ENCODE peak calls at places on chromosomes 13 and 19, in seven cellular contexts. One of them, this sample, is unnamed.

GRCh38 chr19:32817252-32817912 is 52.2 kb downstream of the SLC7A9 start:
- DNase-seq in iPS DF 19.7: no peak
- DNase-seq in activated T-cell treated with anti-CD3 and anti-CD28 coated beads for 1 hour: no peak
- DNase-seq in cardiac muscle cell: no peak
- DNase-seq in neural crest cell: no peak
- DNase-seq in globus pallidus: no peak
- DNase-seq in NCI-H82: no peak
- DNase-seq in this sample: no peak

GRCh38 chr13:42561752-42562467 is 12.0 kb upstream of the TNFSF11 start:
- DNase-seq in iPS DF 19.7: no peak
- DNase-seq in activated T-cell treated with anti-CD3 and anti-CD28 coated beads for 1 hour: no peak
- DNase-seq in cardiac muscle cell: no peak
- DNase-seq in neural crest cell: no peak
- DNase-seq in globus pallidus: no peak
- DNase-seq in NCI-H82: no peak
- DNase-seq in this sample: no peak

GRCh38 chr19:3146677-3147100 is 10.9 kb downstream of the GNA15 start:
- DNase-seq in iPS DF 19.7: no peak
- DNase-seq in activated T-cell treated with anti-CD3 and anti-CD28 coated beads for 1 hour: peak
- DNase-seq in cardiac muscle cell: no peak
- DNase-seq in neural crest cell: peak
- DNase-seq in globus pallidus: no peak
- DNase-seq in NCI-H82: peak
- DNase-seq in this sample: no peak

GRCh38 chr19:41871573-41872383 is 5.3 kb upstream of the CD79A start:
- DNase-seq in iPS DF 19.7: no peak
- DNase-seq in activated T-cell treated with anti-CD3 and anti-CD28 coated beads for 1 hour: no peak
- DNase-seq in cardiac muscle cell: no peak
- DNase-seq in neural crest cell: no peak
- DNase-seq in globus pallidus: no peak
- DNase-seq in NCI-H82: peak
- DNase-seq in this sample: no peak

GRCh38 chr13:111267205-111267604 is 53.2 kb upstream of the TEX29 start:
- DNase-seq in iPS DF 19.7: no peak
- DNase-seq in activated T-cell treated with anti-CD3 and anti-CD28 coated beads for 1 hour: no peak
- DNase-seq in cardiac muscle cell: no peak
- DNase-seq in neural crest cell: no peak
- DNase-seq in globus pallidus: no peak
- DNase-seq in NCI-H82: no peak
- DNase-seq in this sample: no peak

GRCh38 chr19:33246729-33247440 is 21.2 kb upstream of the SLC7A10 start:
- DNase-seq in iPS DF 19.7: no peak
- DNase-seq in activated T-cell treated with anti-CD3 and anti-CD28 coated beads for 1 hour: no peak
- DNase-seq in cardiac muscle cell: no peak
- DNase-seq in neural crest cell: no peak
- DNase-seq in globus pallidus: no peak
- DNase-seq in NCI-H82: no peak
- DNase-seq in this sample: no peak

GRCh38 chr19:16160943-16161560 is 12.3 kb downstream of the CIB3 start:
- DNase-seq in iPS DF 19.7: no peak
- DNase-seq in activated T-cell treated with anti-CD3 and anti-CD28 coated beads for 1 hour: no peak
- DNase-seq in cardiac muscle cell: no peak
- DNase-seq in neural crest cell: no peak
- DNase-seq in globus pallidus: no peak
- DNase-seq in NCI-H82: no peak
- DNase-seq in this sample: peak

GRCh38 chr19:48489608-48490216 is 20.5 kb downstream of the CYTH2 start:
- DNase-seq in iPS DF 19.7: no peak
- DNase-seq in activated T-cell treated with anti-CD3 and anti-CD28 coated beads for 1 hour: peak
- DNase-seq in cardiac muscle cell: peak
- DNase-seq in neural crest cell: peak
- DNase-seq in globus pallidus: no peak
- DNase-seq in NCI-H82: peak
- DNase-seq in this sample: peak

GRCh38 chr13:70923863-70924752 is 815.9 kb upstream of the KLHL1 start:
- DNase-seq in iPS DF 19.7: no peak
- DNase-seq in activated T-cell treated with anti-CD3 and anti-CD28 coated beads for 1 hour: no peak
- DNase-seq in cardiac muscle cell: no peak
- DNase-seq in neural crest cell: no peak
- DNase-seq in globus pallidus: no peak
- DNase-seq in NCI-H82: no peak
- DNase-seq in this sample: no peak

GRCh38 chr19:7559102-7559501 is 23.6 kb downstream of the PNPLA6 start:
- DNase-seq in iPS DF 19.7: no peak
- DNase-seq in activated T-cell treated with anti-CD3 and anti-CD28 coated beads for 1 hour: no peak
- DNase-seq in cardiac muscle cell: no peak
- DNase-seq in neural crest cell: no peak
- DNase-seq in globus pallidus: no peak
- DNase-seq in NCI-H82: no peak
- DNase-seq in this sample: no peak

GRCh38 chr13:45490068-45490467 is 25.3 kb downstream of the COG3 start:
- DNase-seq in iPS DF 19.7: no peak
- DNase-seq in activated T-cell treated with anti-CD3 and anti-CD28 coated beads for 1 hour: no peak
- DNase-seq in cardiac muscle cell: peak
- DNase-seq in neural crest cell: no peak
- DNase-seq in globus pallidus: no peak
- DNase-seq in NCI-H82: peak
- DNase-seq in this sample: no peak

GRCh38 chr13:114099191-114099590 is 33.2 kb downstream of the RASA3 start:
- DNase-seq in iPS DF 19.7: no peak
- DNase-seq in activated T-cell treated with anti-CD3 and anti-CD28 coated beads for 1 hour: no peak
- DNase-seq in cardiac muscle cell: peak
- DNase-seq in neural crest cell: no peak
- DNase-seq in globus pallidus: peak
- DNase-seq in NCI-H82: peak
- DNase-seq in this sample: peak

GRCh38 chr19:19445911-19446361 is 40.5 kb downstream of the GATAD2A start:
- DNase-seq in iPS DF 19.7: no peak
- DNase-seq in activated T-cell treated with anti-CD3 and anti-CD28 coated beads for 1 hour: no peak
- DNase-seq in cardiac muscle cell: no peak
- DNase-seq in neural crest cell: no peak
- DNase-seq in globus pallidus: no peak
- DNase-seq in NCI-H82: no peak
- DNase-seq in this sample: no peak

GRCh38 chr13:106105153-106105552 is 430.3 kb downstream of the EFNB2 start:
- DNase-seq in iPS DF 19.7: no peak
- DNase-seq in activated T-cell treated with anti-CD3 and anti-CD28 coated beads for 1 hour: no peak
- DNase-seq in cardiac muscle cell: no peak
- DNase-seq in neural crest cell: no peak
- DNase-seq in globus pallidus: no peak
- DNase-seq in NCI-H82: no peak
- DNase-seq in this sample: no peak

GRCh38 chr13:66036024-66036614 is 1194.0 kb downstream of the PCDH9 start:
- DNase-seq in iPS DF 19.7: no peak
- DNase-seq in activated T-cell treated with anti-CD3 and anti-CD28 coated beads for 1 hour: no peak
- DNase-seq in cardiac muscle cell: no peak
- DNase-seq in neural crest cell: no peak
- DNase-seq in globus pallidus: no peak
- DNase-seq in NCI-H82: peak
- DNase-seq in this sample: peak

GRCh38 chr13:78659450-78660110 is 625 bp upstream of the OBI1 start:
- DNase-seq in iPS DF 19.7: no peak
- DNase-seq in activated T-cell treated with anti-CD3 and anti-CD28 coated beads for 1 hour: no peak
- DNase-seq in cardiac muscle cell: no peak
- DNase-seq in neural crest cell: no peak
- DNase-seq in globus pallidus: peak
- DNase-seq in NCI-H82: no peak
- DNase-seq in this sample: no peak

GRCh38 chr13:30026093-30026492 is 175.7 kb upstream of the UBL3 start:
- DNase-seq in iPS DF 19.7: no peak
- DNase-seq in activated T-cell treated with anti-CD3 and anti-CD28 coated beads for 1 hour: no peak
- DNase-seq in cardiac muscle cell: no peak
- DNase-seq in neural crest cell: no peak
- DNase-seq in globus pallidus: no peak
- DNase-seq in NCI-H82: no peak
- DNase-seq in this sample: no peak

GRCh38 chr13:41697578-41697977 is 240.2 kb downstream of the RGCC start:
- DNase-seq in iPS DF 19.7: no peak
- DNase-seq in activated T-cell treated with anti-CD3 and anti-CD28 coated beads for 1 hour: no peak
- DNase-seq in cardiac muscle cell: no peak
- DNase-seq in neural crest cell: no peak
- DNase-seq in globus pallidus: no peak
- DNase-seq in NCI-H82: no peak
- DNase-seq in this sample: no peak

GRCh38 chr13:72726721-72727416 is 560 bp downstream of the MZT1 start:
- DNase-seq in iPS DF 19.7: no peak
- DNase-seq in activated T-cell treated with anti-CD3 and anti-CD28 coated beads for 1 hour: peak
- DNase-seq in cardiac muscle cell: peak
- DNase-seq in neural crest cell: no peak
- DNase-seq in globus pallidus: no peak
- DNase-seq in NCI-H82: peak
- DNase-seq in this sample: peak

GRCh38 chr13:23824355-23824754 is 64.8 kb downstream of the MIPEP start:
- DNase-seq in iPS DF 19.7: no peak
- DNase-seq in activated T-cell treated with anti-CD3 and anti-CD28 coated beads for 1 hour: no peak
- DNase-seq in cardiac muscle cell: no peak
- DNase-seq in neural crest cell: no peak
- DNase-seq in globus pallidus: no peak
- DNase-seq in NCI-H82: no peak
- DNase-seq in this sample: no peak

GRCh38 chr19:1279782-1280341 is 4.5 kb downstream of the FAM174C start:
- DNase-seq in iPS DF 19.7: no peak
- DNase-seq in activated T-cell treated with anti-CD3 and anti-CD28 coated beads for 1 hour: peak
- DNase-seq in cardiac muscle cell: peak
- DNase-seq in neural crest cell: peak
- DNase-seq in globus pallidus: peak
- DNase-seq in NCI-H82: peak
- DNase-seq in this sample: peak